ENCODE peak calls at places on chromosomes 4 and X, in seven cellular contexts. L is keratinocyte, K is dorsolateral prefrontal cortex, D is fibroblast of mammary gland, J is adrenal gland, W is upper lobe of right lung, A is BE2C. V is an unnamed sample.

GRCh38 chr4:48526403-48526802 is 36.4 kb downstream of the ZAR1 start:
- DNase-seq in L (no peak), K (no peak), D (no peak), J (no peak), W (no peak), A (no peak), V (no peak)

GRCh38 chr4:39353478-39354177 is 12.5 kb downstream of the RFC1 start:
- DNase-seq in L (no peak), K (no peak), D (peak), J (no peak), W (no peak), A (no peak), V (peak)

GRCh38 chr4:70703695-70704332 is 15.5 kb downstream of the UTP3 start:
- DNase-seq in L (peak), K (no peak), D (peak), J (peak), W (no peak), A (no peak), V (peak)

GRCh38 chrX:41718481-41719245 is 5.3 kb upstream of the GPR82 start:
- DNase-seq in L (no peak), K (no peak), D (no peak), J (no peak), W (no peak), A (no peak), V (peak)

GRCh38 chr4:129994715-129995114 is 898.8 kb downstream of the C4orf33 start:
- DNase-seq in L (no peak), K (no peak), D (no peak), J (no peak), W (no peak), A (no peak), V (no peak)

GRCh38 chrX:31981546-31982062 is 909.8 kb upstream of the FTHL17 start:
- DNase-seq in L (no peak), K (no peak), D (no peak), J (no peak), W (no peak), A (no peak), V (no peak)

GRCh38 chr4:10625130-10625529 is 59.4 kb downstream of the CLNK start:
- DNase-seq in L (no peak), K (no peak), D (no peak), J (no peak), W (no peak), A (no peak), V (no peak)

GRCh38 chr4:106707776-106708603 is 328.1 kb downstream of the DKK2 start:
- DNase-seq in L (no peak), K (no peak), D (no peak), J (no peak), W (no peak), A (no peak), V (peak)

GRCh38 chrX:76148011-76148665 is 24.7 kb upstream of the PBDC1 start:
- DNase-seq in L (no peak), K (no peak), D (peak), J (no peak), W (no peak), A (no peak), V (peak)

GRCh38 chrX:47648376-47648775 is 2.0 kb downstream of the ELK1 start:
- DNase-seq in L (no peak), K (no peak), D (no peak), J (no peak), W (no peak), A (no peak), V (no peak)

GRCh38 chr4:48129307-48130014 is 4.6 kb downstream of the TXK start:
- DNase-seq in L (no peak), K (no peak), D (no peak), J (no peak), W (no peak), A (no peak), V (peak)

GRCh38 chr4:73620115-73620792 is at the start of gene RASSF6:
- DNase-seq in L (no peak), K (no peak), D (no peak), J (no peak), W (peak), A (no peak), V (no peak)

GRCh38 chr4:28357985-28358384 is 1497.3 kb downstream of the STIM2 start:
- DNase-seq in L (no peak), K (no peak), D (peak), J (no peak), W (no peak), A (peak), V (peak)
- TF ChIP-seq CTCF in L (peak), K (peak), D (peak), J (no peak), W (no peak), A (peak), V (peak)

GRCh38 chr4:176193898-176194297 is 1.5 kb downstream of the SPATA4 start:
- DNase-seq in L (peak), K (no peak), D (peak), J (no peak), W (no peak), A (no peak), V (peak)
- H3K4me3 ChIP-seq in L (peak), K (no peak), D (no peak), J (no peak), W (no peak), A (no peak), V (no peak)

GRCh38 chr4:173991814-173992213 is 291.7 kb downstream of the FBXO8 start:
- DNase-seq in L (no peak), K (no peak), D (no peak), J (no peak), W (no peak), A (no peak), V (no peak)

GRCh38 chr4:173990879-173991231 is 292.6 kb downstream of the FBXO8 start:
- DNase-seq in L (no peak), K (no peak), D (no peak), J (peak), W (no peak), A (peak), V (peak)

GRCh38 chr4:173991321-173991720 is 292.1 kb downstream of the FBXO8 start:
- DNase-seq in L (no peak), K (no peak), D (no peak), J (no peak), W (no peak), A (no peak), V (no peak)

DNA sequence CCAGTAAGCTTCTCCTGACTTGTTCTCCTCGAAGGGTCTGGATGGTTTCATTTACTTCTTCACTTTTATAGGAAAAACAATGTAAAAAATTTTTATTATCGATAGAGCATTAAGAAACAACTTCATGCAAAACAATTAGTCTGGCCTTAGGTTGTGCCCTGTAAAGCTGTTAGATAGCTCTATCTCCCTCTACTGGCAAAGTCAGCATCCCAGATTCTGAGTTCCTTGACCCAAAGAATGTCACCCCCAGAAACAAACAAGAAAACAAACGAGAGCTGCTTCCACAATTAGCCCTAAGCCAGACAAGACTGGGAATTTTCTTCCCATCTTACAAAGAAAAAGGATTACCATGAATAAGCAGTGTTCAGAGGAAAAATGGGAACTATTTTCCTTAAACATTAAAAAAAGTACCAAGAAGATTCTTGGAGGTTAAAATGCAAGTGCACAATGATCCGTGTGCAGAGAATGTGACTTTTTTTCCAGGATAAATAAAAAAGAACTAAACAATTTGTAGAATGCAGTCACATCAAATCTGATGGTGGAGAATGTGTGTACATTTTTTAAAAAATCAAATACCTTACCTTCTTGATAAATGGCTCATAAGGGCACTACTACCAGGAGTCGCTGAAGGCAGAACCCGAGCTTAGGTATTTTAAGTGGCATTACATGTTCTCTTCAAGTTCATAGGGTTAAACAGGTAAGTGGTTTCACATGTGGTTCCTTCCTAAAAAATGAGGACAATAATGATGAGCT is 293.2 kb downstream of the FBXO8 start:
- DNase-seq in L (no peak), K (no peak), D (peak), J (no peak), W (no peak), A (peak), V (peak)
- TF ChIP-seq CTCF in L (no peak), K (peak), D (peak), J (no peak), W (peak), A (peak), V (peak)

GRCh38 chr4:112118742-112119357 is 26.4 kb upstream of the FAM241A start:
- DNase-seq in L (no peak), K (no peak), D (no peak), J (no peak), W (no peak), A (no peak), V (no peak)
- H3K4me3 ChIP-seq in L (no peak), K (no peak), D (no peak), J (no peak), W (no peak), A (no peak), V (no peak)

GRCh38 chr4:2418652-2419571 is at the start of gene CFAP99:
- DNase-seq in L (peak), K (peak), D (peak), J (peak), W (peak), A (peak), V (peak)
- TF ChIP-seq CTCF in L (peak), K (no peak), D (no peak), J (peak), W (no peak), A (peak), V (no peak)

GRCh38 chrX:46328133-46328532 is 217.1 kb downstream of the ZNF674 start:
- DNase-seq in L (no peak), K (no peak), D (no peak), J (no peak), W (no peak), A (no peak), V (no peak)
- H3K4me3 ChIP-seq in L (no peak), K (no peak), D (no peak), J (no peak), W (no peak), A (no peak), V (no peak)

DNA sequence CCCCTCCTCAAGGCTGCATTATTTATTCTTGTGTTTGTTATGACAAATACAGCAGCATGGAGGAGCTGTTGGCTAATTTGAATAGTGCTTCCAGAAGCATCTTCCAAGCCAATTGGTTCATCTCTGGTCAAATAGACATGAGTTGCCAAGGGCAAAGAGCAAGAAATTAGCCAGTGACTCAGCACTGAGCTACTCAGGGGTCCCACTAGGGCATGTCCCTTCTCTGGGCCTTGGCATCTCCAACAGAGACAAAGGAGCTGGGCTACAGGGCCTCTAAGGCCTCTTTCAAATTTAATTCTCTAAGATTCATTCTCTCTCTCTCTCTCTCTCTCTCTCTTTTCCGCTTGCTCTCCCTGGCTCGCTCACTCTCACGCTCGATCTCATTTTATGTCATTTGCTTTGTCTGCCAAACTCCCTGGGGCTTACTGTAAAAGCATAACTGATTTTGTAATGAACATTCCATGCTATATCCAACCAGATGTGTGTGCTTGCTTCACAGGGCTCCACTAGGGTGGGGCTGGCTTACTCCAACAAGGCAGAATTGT is 86.7 kb upstream of the MAGEA4 start:
- DNase-seq in L (no peak), K (no peak), D (peak), J (peak), W (no peak), A (no peak), V (peak)
- TF ChIP-seq CTCF in L (peak), K (no peak), D (peak), J (peak), W (no peak), A (no peak), V (peak)

GRCh38 chr4:66564901-66565648 is 894.8 kb upstream of the EPHA5 start:
- DNase-seq in L (no peak), K (no peak), D (no peak), J (no peak), W (no peak), A (no peak), V (peak)
- H3K4me3 ChIP-seq in L (no peak), K (no peak), D (no peak), J (no peak), W (no peak), A (no peak), V (peak)

V was measured in fibroblast of the aortic adventitia.